ENCODE peak calls at places on chromosomes 12 and 14, in eight cellular contexts. One of them, this sample, is unnamed.

GRCh38 chr14:32434180-32434579 is 105.1 kb downstream of the AKAP6 start:
- DNase-seq in kidney glomerular epithelial cell: no peak
- DNase-seq in HS-27A: no peak
- DNase-seq in stimulated activated CD8-positive, alpha-beta memory T cell treated with anti-CD3 and anti-CD28 coated beads, Interleukin-15, amount 100 ng/mL, for 24 hours: no peak
- DNase-seq in naive thymus-derived CD8-positive, alpha-beta T cell: no peak
- DNase-seq in progenitor cell of endocrine pancreas: no peak
- DNase-seq in NCI-H524 treated with DMSO at 0.1 percent for 48 hours: no peak
- DNase-seq in cerebellar nuclear complex: no peak
- DNase-seq in this sample: no peak

GRCh38 chr12:2537868-2538541 is 256.8 kb upstream of the FKBP4 start:
- DNase-seq in kidney glomerular epithelial cell: no peak
- DNase-seq in HS-27A: no peak
- DNase-seq in progenitor cell of endocrine pancreas: no peak
- DNase-seq in naive thymus-derived CD8-positive, alpha-beta T cell: no peak
- DNase-seq in stimulated activated CD8-positive, alpha-beta memory T cell treated with anti-CD3 and anti-CD28 coated beads, Interleukin-15, amount 100 ng/mL, for 24 hours: no peak
- DNase-seq in cerebellar nuclear complex: no peak
- DNase-seq in NCI-H524 treated with DMSO at 0.1 percent for 48 hours: no peak
- DNase-seq in this sample: no peak

GRCh38 chr12:68406134-68406576 is 74.0 kb upstream of the MDM1 start:
- DNase-seq in kidney glomerular epithelial cell: peak
- DNase-seq in progenitor cell of endocrine pancreas: no peak
- DNase-seq in HS-27A: no peak
- DNase-seq in naive thymus-derived CD8-positive, alpha-beta T cell: no peak
- DNase-seq in stimulated activated CD8-positive, alpha-beta memory T cell treated with anti-CD3 and anti-CD28 coated beads, Interleukin-15, amount 100 ng/mL, for 24 hours: no peak
- DNase-seq in cerebellar nuclear complex: peak
- DNase-seq in NCI-H524 treated with DMSO at 0.1 percent for 48 hours: no peak
- DNase-seq in this sample: peak

GRCh38 chr12:94875525-94875924 is 128.0 kb downstream of the NDUFA12 start:
- DNase-seq in kidney glomerular epithelial cell: peak
- DNase-seq in cerebellar nuclear complex: peak
- DNase-seq in NCI-H524 treated with DMSO at 0.1 percent for 48 hours: no peak
- DNase-seq in stimulated activated CD8-positive, alpha-beta memory T cell treated with anti-CD3 and anti-CD28 coated beads, Interleukin-15, amount 100 ng/mL, for 24 hours: no peak
- DNase-seq in naive thymus-derived CD8-positive, alpha-beta T cell: no peak
- DNase-seq in HS-27A: no peak
- DNase-seq in progenitor cell of endocrine pancreas: no peak
- DNase-seq in this sample: no peak

GRCh38 chr12:27335364-27336145 is 2.9 kb downstream of the BMAL2 start:
- DNase-seq in HS-27A: no peak
- DNase-seq in naive thymus-derived CD8-positive, alpha-beta T cell: no peak
- DNase-seq in NCI-H524 treated with DMSO at 0.1 percent for 48 hours: no peak
- DNase-seq in cerebellar nuclear complex: no peak
- DNase-seq in stimulated activated CD8-positive, alpha-beta memory T cell treated with anti-CD3 and anti-CD28 coated beads, Interleukin-15, amount 100 ng/mL, for 24 hours: no peak
- DNase-seq in progenitor cell of endocrine pancreas: no peak
- DNase-seq in kidney glomerular epithelial cell: no peak
- DNase-seq in this sample: no peak

GRCh38 chr12:92602476-92602875 is 100.3 kb upstream of the PLEKHG7 start:
- DNase-seq in HS-27A: peak
- DNase-seq in progenitor cell of endocrine pancreas: no peak
- DNase-seq in kidney glomerular epithelial cell: no peak
- DNase-seq in cerebellar nuclear complex: no peak
- DNase-seq in NCI-H524 treated with DMSO at 0.1 percent for 48 hours: no peak
- DNase-seq in naive thymus-derived CD8-positive, alpha-beta T cell: no peak
- DNase-seq in stimulated activated CD8-positive, alpha-beta memory T cell treated with anti-CD3 and anti-CD28 coated beads, Interleukin-15, amount 100 ng/mL, for 24 hours: no peak
- DNase-seq in this sample: no peak

GRCh38 chr12:121916719-121917118 is 1.7 kb upstream of the CFAP251 start:
- DNase-seq in NCI-H524 treated with DMSO at 0.1 percent for 48 hours: no peak
- DNase-seq in HS-27A: no peak
- DNase-seq in naive thymus-derived CD8-positive, alpha-beta T cell: no peak
- DNase-seq in kidney glomerular epithelial cell: no peak
- DNase-seq in stimulated activated CD8-positive, alpha-beta memory T cell treated with anti-CD3 and anti-CD28 coated beads, Interleukin-15, amount 100 ng/mL, for 24 hours: no peak
- DNase-seq in progenitor cell of endocrine pancreas: no peak
- DNase-seq in cerebellar nuclear complex: no peak
- DNase-seq in this sample: no peak

GRCh38 chr14:34018125-34018524 is 67.3 kb upstream of the EGLN3 start:
- DNase-seq in naive thymus-derived CD8-positive, alpha-beta T cell: no peak
- DNase-seq in progenitor cell of endocrine pancreas: no peak
- DNase-seq in HS-27A: no peak
- DNase-seq in stimulated activated CD8-positive, alpha-beta memory T cell treated with anti-CD3 and anti-CD28 coated beads, Interleukin-15, amount 100 ng/mL, for 24 hours: no peak
- DNase-seq in cerebellar nuclear complex: no peak
- DNase-seq in NCI-H524 treated with DMSO at 0.1 percent for 48 hours: no peak
- DNase-seq in kidney glomerular epithelial cell: no peak
- DNase-seq in this sample: no peak

GRCh38 chr14:67186789-67187188 is 2.5 kb upstream of the GARIN2 start:
- DNase-seq in HS-27A: no peak
- DNase-seq in NCI-H524 treated with DMSO at 0.1 percent for 48 hours: no peak
- DNase-seq in kidney glomerular epithelial cell: no peak
- DNase-seq in naive thymus-derived CD8-positive, alpha-beta T cell: no peak
- DNase-seq in stimulated activated CD8-positive, alpha-beta memory T cell treated with anti-CD3 and anti-CD28 coated beads, Interleukin-15, amount 100 ng/mL, for 24 hours: no peak
- DNase-seq in cerebellar nuclear complex: no peak
- DNase-seq in progenitor cell of endocrine pancreas: no peak
- DNase-seq in this sample: no peak

GRCh38 chr14:51929156-51929555 is 60.2 kb upstream of the RTRAF start:
- DNase-seq in stimulated activated CD8-positive, alpha-beta memory T cell treated with anti-CD3 and anti-CD28 coated beads, Interleukin-15, amount 100 ng/mL, for 24 hours: no peak
- DNase-seq in NCI-H524 treated with DMSO at 0.1 percent for 48 hours: no peak
- DNase-seq in progenitor cell of endocrine pancreas: no peak
- DNase-seq in kidney glomerular epithelial cell: no peak
- DNase-seq in naive thymus-derived CD8-positive, alpha-beta T cell: no peak
- DNase-seq in cerebellar nuclear complex: no peak
- DNase-seq in HS-27A: no peak
- DNase-seq in this sample: no peak

GRCh38 chr12:54650409-54650808 is 2.2 kb upstream of the DCD start:
- DNase-seq in HS-27A: no peak
- DNase-seq in NCI-H524 treated with DMSO at 0.1 percent for 48 hours: no peak
- DNase-seq in progenitor cell of endocrine pancreas: no peak
- DNase-seq in stimulated activated CD8-positive, alpha-beta memory T cell treated with anti-CD3 and anti-CD28 coated beads, Interleukin-15, amount 100 ng/mL, for 24 hours: no peak
- DNase-seq in naive thymus-derived CD8-positive, alpha-beta T cell: no peak
- DNase-seq in cerebellar nuclear complex: no peak
- DNase-seq in kidney glomerular epithelial cell: peak
- DNase-seq in this sample: no peak

This sample was measured in GDM1.